ENCODE peak calls at places on chromosomes 7 and 10, in five cellular contexts. K is Calu3; D is left ventricle myocardium superior; L is activated T-helper 9 cell treated with anti-CD3 and anti-CD28 coated beads, Interleukin-2, amount 50 U/mL, for 16 hours; N is CD8-positive, alpha-beta memory T cell. Y is an unnamed sample.

GRCh38 chr7:145490356-145490755 is 626.2 kb upstream of the CNTNAP2 start:
- DNase-seq in K (no peak), D (no peak), L (no peak), N (no peak), Y (no peak)

GRCh38 chr10:44383749-44384600 is 922 bp downstream of the CXCL12 start:
- DNase-seq in K (no peak), D (peak), L (no peak), N (no peak), Y (no peak)

GRCh38 chr7:1229334-1229935 is 3.2 kb upstream of the UNCX start:
- DNase-seq in K (no peak), D (no peak), L (no peak), N (no peak), Y (no peak)

GRCh38 chr10:118914626-118915025 is 114.9 kb upstream of the NANOS1 start:
- DNase-seq in K (no peak), D (no peak), L (no peak), N (no peak), Y (no peak)

GRCh38 chr10:110793887-110794286 is 77.8 kb upstream of the PDCD4 start:
- DNase-seq in K (no peak), D (no peak), L (no peak), N (no peak), Y (no peak)

GRCh38 chr7:75571209-75571608 is 79.1 kb downstream of the SPDYE5 start:
- DNase-seq in K (no peak), D (no peak), L (no peak), N (no peak), Y (no peak)

GRCh38 chr7:18494821-18495408 is 634 bp upstream of the HDAC9 start:
- DNase-seq in K (no peak), D (no peak), L (no peak), N (no peak), Y (no peak)

GRCh38 chr7:94382155-94382554 is 12.5 kb upstream of the COL1A2 start:
- DNase-seq in K (no peak), D (no peak), L (no peak), N (no peak), Y (no peak)

GRCh38 chr10:97356318-97356914 is 21.9 kb upstream of the FRAT2 start:
- DNase-seq in K (no peak), D (no peak), L (no peak), N (no peak), Y (no peak)

GRCh38 chr7:142301923-142302550 is 44.2 kb upstream of the PRSS58 start:
- DNase-seq in K (peak), D (no peak), L (no peak), N (no peak), Y (no peak)

GRCh38 chr7:123041085-123041484 is 45.6 kb upstream of the TAS2R16 start:
- DNase-seq in K (no peak), D (no peak), L (no peak), N (no peak), Y (no peak)

GRCh38 chr7:128835790-128836641 is 5.8 kb downstream of the FLNC start:
- DNase-seq in K (no peak), D (peak), L (no peak), N (no peak), Y (no peak)

GRCh38 chr7:143345428-143345900 is 17.0 kb downstream of the FAM131B start:
- DNase-seq in K (peak), D (peak), L (peak), N (peak), Y (peak)

GRCh38 chr7:140079121-140079536 is 16.4 kb upstream of the PARP12 start:
- DNase-seq in K (peak), D (no peak), L (no peak), N (no peak), Y (no peak)

GRCh38 chr7:163298-163695 is 29.1 kb upstream of the FAM20C start:
- DNase-seq in K (no peak), D (peak), L (no peak), N (no peak), Y (no peak)

GRCh38 chr10:33386926-33387325 is 52.5 kb upstream of the NRP1 start:
- DNase-seq in K (no peak), D (no peak), L (no peak), N (no peak), Y (no peak)

GRCh38 chr7:49845626-49846025 is 72.2 kb downstream of the VWC2 start:
- DNase-seq in K (no peak), D (no peak), L (no peak), N (no peak), Y (no peak)

GRCh38 chr10:5659702-5660528 is 6.5 kb downstream of the ASB13 start:
- DNase-seq in K (peak), D (no peak), L (no peak), N (no peak), Y (no peak)

GRCh38 chr7:134078991-134079390 is 48.1 kb upstream of the LRGUK start:
- DNase-seq in K (no peak), D (no peak), L (no peak), N (no peak), Y (no peak)

GRCh38 chr10:62384447-62385081 is 10.4 kb downstream of the ZNF365 start:
- DNase-seq in K (no peak), D (no peak), L (no peak), N (no peak), Y (no peak)

GRCh38 chr10:72254891-72255568 is 18.7 kb upstream of the DDIT4 start:
- DNase-seq in K (peak), D (peak), L (no peak), N (no peak), Y (no peak)

GRCh38 chr10:79239275-79239779 is 107.9 kb upstream of the PPIF start:
- DNase-seq in K (no peak), D (no peak), L (no peak), N (no peak), Y (no peak)

GRCh38 chr7:44102846-44103565 is 1.1 kb upstream of the AEBP1 start:
- DNase-seq in K (no peak), D (peak), L (no peak), N (no peak), Y (no peak)

GRCh38 chr10:99927719-99928280 is 81.9 kb downstream of the DNMBP start:
- DNase-seq in K (no peak), D (no peak), L (no peak), N (no peak), Y (no peak)

GRCh38 chr10:49187950-49188761 is at the start of gene TMEM273:
- DNase-seq in K (no peak), D (peak), L (no peak), N (no peak), Y (no peak)

GRCh38 chr7:129163875-129164544 is 19.5 kb downstream of the TSPAN33 start:
- DNase-seq in K (no peak), D (no peak), L (no peak), N (no peak), Y (no peak)

GRCh38 chr7:88522771-88523316 is 216.2 kb upstream of the STEAP4 start:
- DNase-seq in K (no peak), D (no peak), L (no peak), N (no peak), Y (no peak)

GRCh38 chr7:50251765-50252164 is 52.8 kb upstream of the IKZF1 start:
- DNase-seq in K (no peak), D (no peak), L (no peak), N (no peak), Y (no peak)

GRCh38 chr10:13555884-13556529 is 27.2 kb upstream of the BEND7 start:
- DNase-seq in K (no peak), D (no peak), L (no peak), N (no peak), Y (no peak)

GRCh38 chr7:29989257-29989995 is at the start of gene SCRN1:
- DNase-seq in K (peak), D (peak), L (peak), N (peak), Y (no peak)

GRCh38 chr10:133614830-133615580 is 11.6 kb downstream of the FRG2B start:
- DNase-seq in K (no peak), D (no peak), L (no peak), N (no peak), Y (no peak)

GRCh38 chr7:52309631-52310030 is 725.8 kb upstream of the POM121L12 start:
- DNase-seq in K (no peak), D (no peak), L (no peak), N (no peak), Y (no peak)

GRCh38 chr10:80405636-80406035 is 2.7 kb upstream of the PRXL2A start:
- DNase-seq in K (no peak), D (no peak), L (no peak), N (no peak), Y (no peak)

GRCh38 chr10:124302951-124303505 is 115.7 kb downstream of the OAT start:
- DNase-seq in K (no peak), D (no peak), L (no peak), N (no peak), Y (no peak)

GRCh38 chr10:89644691-89644966 is 413 bp downstream of the PANK1 start:
- DNase-seq in K (no peak), D (no peak), L (no peak), N (no peak), Y (no peak)

GRCh38 chr7:76191783-76192240 is 9.9 kb upstream of the SRRM3 start:
- DNase-seq in K (peak), D (no peak), L (no peak), N (no peak), Y (no peak)

Y was measured in T-cell.